ENCODE peak calls at places on chromosomes 4 and X, in five cellular contexts. J, P, N, Z and B are unnamed samples.

GRCh38 chr4:33073811-33074210 is 2353.6 kb downstream of the PCDH7 start:
- DNase-seq in N (no peak), P (peak), Z (no peak), J (peak), B (peak)

GRCh38 chr4:153916273-153916755 is 127.4 kb upstream of the SFRP2 start:
- DNase-seq in Z (no peak), P (no peak), N (no peak), J (no peak), B (no peak)

GRCh38 chr4:73018595-73018994 is 50.9 kb downstream of the COX18 start:
- DNase-seq in Z (no peak), J (no peak), P (no peak), N (no peak), B (no peak)

GRCh38 chr4:37719021-37719420 is 32.8 kb upstream of the RELL1 start:
- DNase-seq in N (peak), P (no peak), Z (no peak), J (no peak), B (no peak)

GRCh38 chr4:110501826-110502225 is 25.9 kb downstream of the ENPEP start:
- DNase-seq in J (no peak), P (no peak), Z (no peak), N (no peak), B (no peak)

GRCh38 chr4:121147923-121148443 is 16.1 kb downstream of the TNIP3 start:
- DNase-seq in N (no peak), J (no peak), P (no peak), Z (no peak), B (no peak)

GRCh38 chrX:140918398-140919043 is 83.9 kb upstream of the SPANXB1 start:
- DNase-seq in N (peak), Z (no peak), J (peak), P (peak), B (peak)

GRCh38 chrX:2395261-2395850 is 105.4 kb downstream of the DHRSX start:
- DNase-seq in P (no peak), N (no peak), J (no peak), Z (no peak), B (no peak)

GRCh38 chr4:80875642-80876041 is 154.9 kb upstream of the BMP3 start:
- DNase-seq in Z (no peak), N (no peak), J (no peak), P (no peak), B (no peak)

GRCh38 chr4:145623831-145624230 is 4.6 kb downstream of the MMAA start:
- DNase-seq in N (peak), P (peak), J (peak), Z (no peak), B (no peak)

GRCh38 chr4:87152310-87153061 is 67.9 kb downstream of the KLHL8 start:
- DNase-seq in Z (no peak), J (no peak), P (no peak), N (no peak), B (no peak)

GRCh38 chr4:135240796-135241195 is 1039.2 kb upstream of the PABPC4L start:
- DNase-seq in Z (no peak), P (no peak), J (no peak), N (no peak), B (peak)

GRCh38 chr4:184529283-184529682 is 54.9 kb upstream of the IRF2 start:
- DNase-seq in J (no peak), Z (no peak), P (no peak), N (peak), B (no peak)

GRCh38 chr4:10033191-10033881 is 12.0 kb upstream of the SLC2A9 start:
- DNase-seq in N (peak), Z (no peak), J (peak), P (peak), B (no peak)